ENCODE peak calls at places on chromosomes 13 and 19, in eight cellular contexts. O is RWPE2, F is brain microvascular endothelial cell, B is pancreas, D is AG09309, L is coronary artery, W is left ventricle myocardium inferior, S is IMR-90. U is an unnamed sample.

GRCh38 chr13:109396266-109396665 is 390.1 kb downstream of the IRS2 start:
- DNase-seq in D (no peak), W (no peak), F (no peak), S (no peak), L (no peak), O (no peak), B (no peak), U (no peak)

GRCh38 chr13:23867027-23867491 is 22.1 kb downstream of the MIPEP start:
- DNase-seq in F (peak), S (peak), D (no peak), B (no peak), W (no peak), L (no peak), O (no peak), U (no peak)

GRCh38 chr13:49791753-49792549 is 531 bp downstream of the KPNA3 start:
- DNase-seq in L (peak), O (no peak), D (no peak), W (no peak), F (peak), S (peak), B (peak), U (no peak)

GRCh38 chr13:95349267-95349666 is 48.0 kb upstream of the ABCC4 start:
- DNase-seq in S (peak), L (no peak), W (no peak), D (no peak), B (no peak), O (no peak), F (no peak), U (no peak)

GRCh38 chr13:90800082-90800746 is 547.3 kb upstream of the MIR17HG start:
- DNase-seq in O (no peak), L (no peak), S (no peak), F (no peak), B (peak), D (no peak), W (peak), U (no peak)

GRCh38 chr19:17289489-17289888 is 7.8 kb downstream of the ANKLE1 start:
- DNase-seq in B (peak), S (peak), O (no peak), L (no peak), D (peak), F (peak), W (peak), U (no peak)

GRCh38 chr13:63554157-63554556 is 2138.5 kb upstream of the PCDH20 start:
- DNase-seq in F (no peak), B (no peak), L (no peak), O (no peak), D (no peak), W (no peak), S (peak), U (no peak)

GRCh38 chr19:4456843-4457653 is 546 bp downstream of the UBXN6 start:
- DNase-seq in S (peak), L (no peak), D (no peak), F (peak), O (no peak), W (peak), B (peak), U (no peak)

GRCh38 chr19:36152061-36152885 is at the start of gene COX7A1:
- DNase-seq in O (no peak), D (no peak), S (no peak), B (peak), F (peak), L (peak), W (peak), U (no peak)

GRCh38 chr13:85137516-85137915 is 661.7 kb downstream of the SLITRK6 start:
- DNase-seq in D (no peak), O (no peak), L (no peak), B (no peak), S (no peak), F (no peak), W (no peak), U (no peak)

GRCh38 chr19:5314012-5314906 is 26.4 kb downstream of the PTPRS start:
- DNase-seq in O (no peak), L (no peak), W (no peak), D (no peak), S (peak), F (no peak), B (no peak), U (no peak)

GRCh38 chr19:13165091-13165997 is 15.1 kb downstream of the IER2 start:
- DNase-seq in D (no peak), L (no peak), O (no peak), F (no peak), B (no peak), W (no peak), S (no peak), U (no peak)

GRCh38 chr13:71866173-71867091 is 572 bp downstream of the DACH1 start:
- DNase-seq in W (peak), D (no peak), B (peak), S (no peak), L (no peak), O (peak), F (peak), U (no peak)

GRCh38 chr19:11624064-11624463 is 26.8 kb downstream of the ZNF627 start:
- DNase-seq in W (no peak), O (no peak), L (no peak), S (peak), B (no peak), D (peak), F (peak), U (no peak)

GRCh38 chr19:35717665-35718344 is at the start of gene KMT2B:
- DNase-seq in D (peak), O (peak), B (peak), L (peak), S (no peak), F (no peak), W (no peak), U (no peak)

GRCh38 chr13:32791545-32792172 is 205.4 kb downstream of the PDS5B start:
- DNase-seq in D (no peak), O (no peak), W (no peak), F (no peak), L (no peak), B (no peak), S (peak), U (no peak)

GRCh38 chr19:56841194-56841546 is 644 bp upstream of the PEG3 start:
- DNase-seq in L (no peak), W (no peak), F (no peak), B (no peak), O (no peak), S (no peak), D (no peak), U (no peak)

GRCh38 chr13:28609936-28610335 is 49.0 kb upstream of the POMP start:
- DNase-seq in W (no peak), B (no peak), L (no peak), F (peak), D (peak), S (peak), O (no peak), U (peak)

GRCh38 chr19:18233224-18233825 is 7.1 kb upstream of the PDE4C start:
- DNase-seq in O (no peak), B (peak), D (no peak), W (no peak), S (peak), F (no peak), L (no peak), U (no peak)

GRCh38 chr19:49691243-49692101 is 556 bp downstream of the CPT1C start:
- DNase-seq in S (peak), B (no peak), W (peak), F (peak), D (no peak), O (peak), L (no peak), U (no peak)

GRCh38 chr13:92804346-92804745 is 422.3 kb upstream of the GPC6 start:
- DNase-seq in O (no peak), S (peak), B (no peak), W (no peak), F (peak), D (peak), L (no peak), U (no peak)

GRCh38 chr13:111122056-111122455 is 6.9 kb downstream of the ARHGEF7 start:
- DNase-seq in F (no peak), B (no peak), S (peak), D (no peak), O (no peak), L (no peak), W (no peak), U (no peak)

GRCh38 chr19:1395194-1396018 is 5.9 kb downstream of the GAMT start:
- DNase-seq in O (no peak), D (no peak), L (no peak), S (no peak), W (no peak), F (no peak), B (peak), U (no peak)

GRCh38 chr19:40104754-40105153 is 14.0 kb upstream of the ZNF780A start:
- DNase-seq in O (no peak), B (no peak), S (no peak), W (no peak), D (no peak), F (no peak), L (no peak), U (no peak)

GRCh38 chr19:40101813-40102212 is 11.1 kb upstream of the ZNF780A start:
- DNase-seq in D (no peak), W (no peak), B (no peak), S (no peak), F (no peak), O (no peak), L (no peak), U (no peak)

GRCh38 chr19:40103600-40103999 is 12.9 kb upstream of the ZNF780A start:
- DNase-seq in F (no peak), B (no peak), D (no peak), S (no peak), O (no peak), L (no peak), W (no peak), U (no peak)
- H3K4me3 ChIP-seq in F (no peak), B (no peak), D (no peak), S (no peak), O (no peak), L (no peak), W (no peak), U (no peak)

DNA sequence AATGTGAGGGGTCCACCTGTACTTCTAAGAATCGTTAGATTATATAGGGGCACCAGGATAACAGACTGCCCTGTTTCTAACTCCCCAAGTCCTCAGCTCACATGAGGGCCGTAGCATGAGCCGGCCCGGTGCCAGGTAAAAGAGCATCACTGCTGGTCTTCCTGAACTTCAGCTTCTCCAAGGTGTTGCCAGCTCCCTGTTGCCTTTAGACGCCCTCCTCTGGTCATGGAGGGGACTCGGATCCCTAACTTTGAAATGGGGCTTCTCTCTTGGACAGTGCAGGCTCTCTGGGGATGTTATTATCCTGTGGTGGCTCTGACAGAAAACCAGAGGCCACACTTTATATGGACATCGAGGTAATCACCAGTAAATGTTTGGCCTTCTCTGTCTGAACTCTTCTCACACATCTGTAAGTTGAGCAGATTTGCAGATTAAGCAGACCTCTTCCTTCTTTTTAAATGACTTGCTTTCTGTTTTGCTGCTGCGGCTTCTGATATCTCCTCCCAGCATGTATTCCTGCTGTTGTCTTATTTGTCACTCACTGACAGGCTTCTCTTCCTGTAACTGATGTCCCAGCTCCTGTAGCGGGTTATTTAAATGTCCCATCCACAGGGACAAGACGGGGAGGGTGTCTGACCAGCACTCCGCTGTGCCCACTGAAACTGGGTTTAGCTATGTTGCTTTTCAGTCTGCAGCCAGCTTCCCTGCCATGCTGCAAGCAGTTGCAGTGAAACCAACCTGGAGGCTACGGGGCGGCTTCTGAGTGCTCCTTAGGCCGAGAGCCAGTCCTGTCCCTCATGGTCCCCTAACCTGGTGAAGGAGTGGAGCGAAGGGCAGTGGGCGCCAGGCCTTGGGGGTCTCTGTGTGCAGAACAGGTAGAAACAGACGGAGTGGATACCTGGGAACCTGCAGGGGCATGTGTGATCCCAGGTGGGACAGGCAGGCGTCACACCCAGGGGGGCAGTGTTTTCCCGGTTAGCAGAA is 39.2 kb downstream of the TSSK6 start:
- DNase-seq in W (no peak), S (no peak), F (no peak), D (no peak), O (no peak), B (no peak), L (no peak), U (no peak)
- TF ChIP-seq CTCF in W (peak), S (peak), F (peak), D (peak), O (peak), B (peak), L (no peak), U (peak)

GRCh38 chr13:61406275-61406674 is 9.4 kb downstream of the PCDH20 start:
- DNase-seq in D (no peak), L (no peak), F (no peak), W (no peak), O (no peak), B (no peak), S (no peak), U (no peak)

GRCh38 chr13:61410669-61411297 is 4.9 kb downstream of the PCDH20 start:
- DNase-seq in W (no peak), B (no peak), O (no peak), D (no peak), F (no peak), S (peak), L (no peak), U (no peak)

GRCh38 chr13:61413572-61413971 is 2.1 kb downstream of the PCDH20 start:
- DNase-seq in W (no peak), F (no peak), D (no peak), B (peak), S (no peak), O (peak), L (no peak), U (no peak)

GRCh38 chr13:61414136-61414535 is 1.5 kb downstream of the PCDH20 start:
- DNase-seq in F (no peak), D (no peak), B (no peak), W (no peak), O (no peak), S (no peak), L (no peak), U (no peak)

DNA sequence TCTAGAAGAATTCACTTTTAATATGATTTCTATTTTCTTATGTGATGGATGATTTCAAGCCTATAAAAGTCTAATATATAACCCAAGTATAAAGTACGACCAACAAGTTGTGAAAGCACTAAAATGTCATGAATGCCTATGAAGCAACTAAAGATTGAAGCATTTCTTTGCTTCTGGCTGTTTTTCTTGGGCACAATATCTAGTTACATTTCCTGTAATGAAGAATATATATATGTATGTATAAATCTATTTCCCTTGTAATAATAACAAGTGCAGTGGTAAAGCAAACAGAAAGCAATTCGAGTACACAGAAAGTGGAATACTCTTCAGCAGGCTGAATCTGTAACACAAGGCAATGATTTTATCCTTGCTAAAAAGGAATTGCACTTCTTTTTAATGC is 5.4 kb downstream of the PCDH20 start:
- DNase-seq in D (no peak), F (no peak), B (no peak), W (no peak), L (no peak), O (no peak), S (no peak), U (no peak)
- H3K4me3 ChIP-seq in D (no peak), F (no peak), B (no peak), W (no peak), L (no peak), O (no peak), S (no peak), U (no peak)

GRCh38 chr13:40600145-40600751 is 66.2 kb downstream of the FOXO1 start:
- DNase-seq in F (no peak), O (no peak), S (no peak), B (no peak), L (no peak), W (no peak), D (no peak), U (no peak)

GRCh38 chr13:40599146-40599545 is 67.3 kb downstream of the FOXO1 start:
- DNase-seq in F (no peak), W (no peak), O (no peak), L (no peak), S (no peak), B (no peak), D (no peak), U (no peak)

GRCh38 chr13:40597735-40598365 is 68.6 kb downstream of the FOXO1 start:
- DNase-seq in F (no peak), D (no peak), O (no peak), W (no peak), S (no peak), L (no peak), B (no peak), U (no peak)

GRCh38 chr13:40598599-40598998 is 67.8 kb downstream of the FOXO1 start:
- DNase-seq in F (no peak), D (no peak), W (no peak), L (no peak), B (no peak), S (no peak), O (no peak), U (no peak)

DNA sequence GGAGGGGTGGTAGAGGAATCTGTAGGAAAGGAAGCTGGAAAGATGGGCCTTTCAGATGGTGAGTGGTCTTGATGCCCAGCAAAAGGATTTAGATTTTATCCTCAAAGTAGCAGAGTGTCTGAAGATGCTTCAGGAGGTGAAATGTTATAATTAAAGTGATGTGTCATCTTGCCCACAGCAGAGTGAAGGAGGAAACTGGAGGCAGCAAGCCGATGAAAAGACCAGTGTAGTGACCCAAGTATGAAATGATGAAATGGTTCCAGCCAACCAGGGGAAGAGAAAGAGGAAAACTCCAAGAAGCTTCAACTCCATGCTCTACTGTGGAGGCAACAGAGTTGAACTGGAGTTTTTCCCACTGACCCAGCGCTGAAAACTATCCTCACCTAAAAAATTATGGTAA is 66.7 kb downstream of the FOXO1 start:
- DNase-seq in L (no peak), W (no peak), B (no peak), S (no peak), O (no peak), F (no peak), D (no peak), U (no peak)
- TF ChIP-seq CTCF in L (no peak), W (no peak), B (no peak), S (no peak), O (no peak), F (no peak), D (no peak), U (no peak)

DNA sequence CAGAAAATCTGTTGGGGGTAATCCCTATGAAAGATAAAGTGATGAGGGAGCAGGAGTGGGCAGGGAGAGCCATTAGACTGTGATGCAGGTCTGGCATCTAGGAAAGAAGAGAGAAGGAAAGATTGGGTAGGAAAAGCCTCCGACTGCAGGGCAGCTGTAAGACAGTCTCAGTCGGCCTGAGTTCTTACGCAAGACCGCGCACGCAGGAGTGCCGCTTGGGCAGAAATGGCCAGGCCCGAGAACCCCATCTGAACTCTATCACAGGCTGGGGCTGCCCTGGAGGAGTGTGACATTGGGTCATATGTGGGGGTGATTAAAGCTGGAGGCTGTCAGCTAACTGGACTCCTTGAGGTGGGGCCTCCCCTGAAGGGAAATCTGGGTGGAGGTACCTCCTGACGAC is 13.9 kb upstream of the FBXL3 start:
- DNase-seq in D (no peak), O (no peak), B (no peak), F (no peak), L (no peak), S (no peak), W (no peak), U (no peak)
- H3K4me3 ChIP-seq in D (no peak), O (no peak), B (no peak), F (no peak), L (no peak), S (no peak), W (no peak), U (no peak)

GRCh38 chr19:44677019-44677809 is 5.9 kb downstream of the CEACAM19 start:
- DNase-seq in S (peak), D (no peak), F (peak), W (no peak), O (no peak), B (no peak), L (no peak), U (peak)
- TF ChIP-seq CTCF in S (no peak), D (no peak), F (no peak), W (no peak), O (no peak), B (no peak), L (no peak), U (no peak)

U was measured in AG04449.